ENCODE peak calls at places on chromosomes 13 and 19, in five cellular contexts. One of them, this sample, is unnamed.

GRCh38 chr13:29472317-29472961 is 123.0 kb downstream of the SLC7A1 start:
- DNase-seq in T-helper 22 cell: peak
- DNase-seq in stimulated activated CD8-positive, alpha-beta memory T cell treated with anti-CD3 and anti-CD28 coated beads, Interleukin-7, amount 100 ng/mL, for 48 hours: peak
- DNase-seq in astrocyte of the spinal cord: peak
- DNase-seq in EL: peak
- DNase-seq in this sample: peak

GRCh38 chr19:5850743-5851293 is 431 bp downstream of the FUT3 start:
- DNase-seq in T-helper 22 cell: no peak
- DNase-seq in stimulated activated CD8-positive, alpha-beta memory T cell treated with anti-CD3 and anti-CD28 coated beads, Interleukin-7, amount 100 ng/mL, for 48 hours: no peak
- DNase-seq in astrocyte of the spinal cord: peak
- DNase-seq in EL: peak
- DNase-seq in this sample: no peak

GRCh38 chr19:35752746-35753350 is 4.0 kb downstream of the HSPB6 start:
- DNase-seq in T-helper 22 cell: no peak
- DNase-seq in stimulated activated CD8-positive, alpha-beta memory T cell treated with anti-CD3 and anti-CD28 coated beads, Interleukin-7, amount 100 ng/mL, for 48 hours: no peak
- DNase-seq in astrocyte of the spinal cord: no peak
- DNase-seq in EL: no peak
- DNase-seq in this sample: no peak

GRCh38 chr19:4455742-4456565 is 1.6 kb downstream of the UBXN6 start:
- DNase-seq in T-helper 22 cell: no peak
- DNase-seq in stimulated activated CD8-positive, alpha-beta memory T cell treated with anti-CD3 and anti-CD28 coated beads, Interleukin-7, amount 100 ng/mL, for 48 hours: no peak
- DNase-seq in astrocyte of the spinal cord: peak
- DNase-seq in EL: peak
- DNase-seq in this sample: no peak

GRCh38 chr19:53649746-53650593 is 18.2 kb downstream of the DPRX start:
- DNase-seq in T-helper 22 cell: no peak
- DNase-seq in stimulated activated CD8-positive, alpha-beta memory T cell treated with anti-CD3 and anti-CD28 coated beads, Interleukin-7, amount 100 ng/mL, for 48 hours: no peak
- DNase-seq in astrocyte of the spinal cord: no peak
- DNase-seq in EL: no peak
- DNase-seq in this sample: no peak

GRCh38 chr19:32287086-32287485 is 58.3 kb upstream of the ZNF507 start:
- DNase-seq in T-helper 22 cell: no peak
- DNase-seq in stimulated activated CD8-positive, alpha-beta memory T cell treated with anti-CD3 and anti-CD28 coated beads, Interleukin-7, amount 100 ng/mL, for 48 hours: no peak
- DNase-seq in astrocyte of the spinal cord: no peak
- DNase-seq in EL: no peak
- DNase-seq in this sample: no peak

GRCh38 chr19:1098177-1099051 is 3.2 kb upstream of the POLR2E start:
- DNase-seq in T-helper 22 cell: no peak
- DNase-seq in stimulated activated CD8-positive, alpha-beta memory T cell treated with anti-CD3 and anti-CD28 coated beads, Interleukin-7, amount 100 ng/mL, for 48 hours: no peak
- DNase-seq in astrocyte of the spinal cord: no peak
- DNase-seq in EL: no peak
- DNase-seq in this sample: no peak

GRCh38 chr19:21586341-21587116 is 81.1 kb downstream of the ZNF429 start:
- DNase-seq in T-helper 22 cell: no peak
- DNase-seq in stimulated activated CD8-positive, alpha-beta memory T cell treated with anti-CD3 and anti-CD28 coated beads, Interleukin-7, amount 100 ng/mL, for 48 hours: no peak
- DNase-seq in astrocyte of the spinal cord: no peak
- DNase-seq in EL: no peak
- DNase-seq in this sample: no peak

GRCh38 chr19:29845576-29846176 is 33.9 kb downstream of the CCNE1 start:
- DNase-seq in T-helper 22 cell: no peak
- DNase-seq in stimulated activated CD8-positive, alpha-beta memory T cell treated with anti-CD3 and anti-CD28 coated beads, Interleukin-7, amount 100 ng/mL, for 48 hours: no peak
- DNase-seq in astrocyte of the spinal cord: no peak
- DNase-seq in EL: peak
- DNase-seq in this sample: peak

GRCh38 chr19:1259873-1260748 is 9.0 kb upstream of the CIRBP start:
- DNase-seq in T-helper 22 cell: no peak
- DNase-seq in stimulated activated CD8-positive, alpha-beta memory T cell treated with anti-CD3 and anti-CD28 coated beads, Interleukin-7, amount 100 ng/mL, for 48 hours: no peak
- DNase-seq in astrocyte of the spinal cord: no peak
- DNase-seq in EL: no peak
- DNase-seq in this sample: peak

GRCh38 chr13:21435231-21435630 is 23.9 kb downstream of the ZDHHC20 start:
- DNase-seq in T-helper 22 cell: no peak
- DNase-seq in stimulated activated CD8-positive, alpha-beta memory T cell treated with anti-CD3 and anti-CD28 coated beads, Interleukin-7, amount 100 ng/mL, for 48 hours: no peak
- DNase-seq in astrocyte of the spinal cord: no peak
- DNase-seq in EL: no peak
- DNase-seq in this sample: no peak

GRCh38 chr19:45632468-45633196 is 6.6 kb downstream of the EML2 start:
- DNase-seq in T-helper 22 cell: no peak
- DNase-seq in stimulated activated CD8-positive, alpha-beta memory T cell treated with anti-CD3 and anti-CD28 coated beads, Interleukin-7, amount 100 ng/mL, for 48 hours: peak
- DNase-seq in astrocyte of the spinal cord: peak
- DNase-seq in EL: peak
- DNase-seq in this sample: no peak

GRCh38 chr13:72530471-72530870 is 197.0 kb downstream of the MZT1 start:
- DNase-seq in T-helper 22 cell: no peak
- DNase-seq in stimulated activated CD8-positive, alpha-beta memory T cell treated with anti-CD3 and anti-CD28 coated beads, Interleukin-7, amount 100 ng/mL, for 48 hours: no peak
- DNase-seq in astrocyte of the spinal cord: peak
- DNase-seq in EL: peak
- DNase-seq in this sample: no peak

GRCh38 chr13:81379183-81379582 is 1038.3 kb upstream of the SPRY2 start:
- DNase-seq in T-helper 22 cell: no peak
- DNase-seq in stimulated activated CD8-positive, alpha-beta memory T cell treated with anti-CD3 and anti-CD28 coated beads, Interleukin-7, amount 100 ng/mL, for 48 hours: no peak
- DNase-seq in astrocyte of the spinal cord: no peak
- DNase-seq in EL: no peak
- DNase-seq in this sample: no peak

This sample was measured in T-helper 17 cell.